ENCODE peak calls at places on chromosomes 13 and 19, in eight cellular contexts. K is fibroblast of lung, S is esophagus squamous epithelium, W is ovary, Q is lung, H is foreskin fibroblast, M is endothelial cell of umbilical vein, N is HL-60. L is an unnamed sample.

GRCh38 chr19:7699422-7700127 is 2.4 kb downstream of the FCER2 start:
- DNase-seq in K (no peak), S (no peak), W (no peak), Q (no peak), H (peak; percentile 57), M (no peak), N (no peak), L (peak; percentile 85)

GRCh38 chr19:33048806-33049676 is 15.6 kb downstream of the RHPN2 start:
- DNase-seq in K (no peak), S (no peak), W (no peak), Q (no peak), H (no peak), M (no peak), N (no peak), L (no peak)

GRCh38 chr13:50065712-50066111 is 50.5 kb downstream of the KCNRG start:
- DNase-seq in K (no peak), S (no peak), W (no peak), Q (no peak), H (no peak), M (no peak), N (no peak), L (no peak)

GRCh38 chr13:26653842-26654241 is 96.4 kb downstream of the WASF3 start:
- DNase-seq in K (no peak), S (no peak), W (no peak), Q (no peak), H (no peak), M (no peak), N (no peak), L (no peak)

GRCh38 chr19:29620931-29621351 is 14.9 kb downstream of the POP4 start:
- DNase-seq in K (no peak), S (no peak), W (no peak), Q (no peak), H (no peak), M (no peak), N (no peak), L (no peak)

GRCh38 chr19:38759590-38760003 is 13.7 kb downstream of the LGALS7 start:
- DNase-seq in K (no peak), S (no peak), W (no peak), Q (peak; percentile 74), H (no peak), M (no peak), N (no peak), L (no peak)

GRCh38 chr19:42628411-42629135 is 33.8 kb upstream of the CEACAM8 start:
- DNase-seq in K (no peak), S (no peak), W (no peak), Q (no peak), H (peak; percentile 31), M (no peak), N (no peak), L (no peak)

GRCh38 chr13:59754411-59754810 is 409.3 kb downstream of the DIAPH3 start:
- DNase-seq in K (no peak), S (no peak), W (no peak), Q (no peak), H (no peak), M (no peak), N (no peak), L (no peak)

GRCh38 chr13:113861433-113862030 is 2.3 kb downstream of the GAS6 start:
- DNase-seq in K (no peak), S (no peak), W (peak; percentile 68), Q (no peak), H (peak; percentile 83), M (no peak), N (no peak), L (no peak)

GRCh38 chr13:29474991-29475390 is 120.5 kb downstream of the SLC7A1 start:
- DNase-seq in K (peak; percentile 84), S (no peak), W (no peak), Q (no peak), H (peak; percentile 64), M (no peak), N (no peak), L (no peak)

GRCh38 chr19:49387936-49388372 is at the start of gene KASH5:
- DNase-seq in K (peak; percentile 52), S (peak; percentile 27), W (peak; percentile 77), Q (peak; percentile 87), H (peak; percentile 40), M (peak; percentile 67), N (no peak), L (no peak)

GRCh38 chr19:4694211-4694987 is 24.3 kb upstream of the MYDGF start:
- DNase-seq in K (peak; percentile 98), S (peak; percentile 26), W (no peak), Q (no peak), H (peak; percentile 82), M (peak; percentile 78), N (no peak), L (no peak)

GRCh38 chr19:4693471-4694121 is 23.5 kb upstream of the MYDGF start:
- DNase-seq in K (no peak), S (no peak), W (no peak), Q (no peak), H (no peak), M (no peak), N (no peak), L (no peak)

GRCh38 chr19:4692275-4693077 is 22.3 kb upstream of the MYDGF start:
- DNase-seq in K (no peak), S (no peak), W (no peak), Q (no peak), H (no peak), M (no peak), N (no peak), L (no peak)

GRCh38 chr19:4691383-4691782 is 21.2 kb upstream of the MYDGF start:
- DNase-seq in K (no peak), S (no peak), W (no peak), Q (no peak), H (no peak), M (no peak), N (no peak), L (no peak)

GRCh38 chr19:4693078-4693350 is 22.9 kb upstream of the MYDGF start:
- DNase-seq in K (no peak), S (no peak), W (no peak), Q (no peak), H (no peak), M (no peak), N (no peak), L (no peak)
- H3K4me3 ChIP-seq in K (no peak overlapping the region), S (no peak overlapping the region), W (no peak overlapping the region), Q (no peak overlapping the region), H (no peak overlapping the region), M (no peak overlapping the region), N (no peak overlapping the region), L (no peak overlapping the region)

DNA sequence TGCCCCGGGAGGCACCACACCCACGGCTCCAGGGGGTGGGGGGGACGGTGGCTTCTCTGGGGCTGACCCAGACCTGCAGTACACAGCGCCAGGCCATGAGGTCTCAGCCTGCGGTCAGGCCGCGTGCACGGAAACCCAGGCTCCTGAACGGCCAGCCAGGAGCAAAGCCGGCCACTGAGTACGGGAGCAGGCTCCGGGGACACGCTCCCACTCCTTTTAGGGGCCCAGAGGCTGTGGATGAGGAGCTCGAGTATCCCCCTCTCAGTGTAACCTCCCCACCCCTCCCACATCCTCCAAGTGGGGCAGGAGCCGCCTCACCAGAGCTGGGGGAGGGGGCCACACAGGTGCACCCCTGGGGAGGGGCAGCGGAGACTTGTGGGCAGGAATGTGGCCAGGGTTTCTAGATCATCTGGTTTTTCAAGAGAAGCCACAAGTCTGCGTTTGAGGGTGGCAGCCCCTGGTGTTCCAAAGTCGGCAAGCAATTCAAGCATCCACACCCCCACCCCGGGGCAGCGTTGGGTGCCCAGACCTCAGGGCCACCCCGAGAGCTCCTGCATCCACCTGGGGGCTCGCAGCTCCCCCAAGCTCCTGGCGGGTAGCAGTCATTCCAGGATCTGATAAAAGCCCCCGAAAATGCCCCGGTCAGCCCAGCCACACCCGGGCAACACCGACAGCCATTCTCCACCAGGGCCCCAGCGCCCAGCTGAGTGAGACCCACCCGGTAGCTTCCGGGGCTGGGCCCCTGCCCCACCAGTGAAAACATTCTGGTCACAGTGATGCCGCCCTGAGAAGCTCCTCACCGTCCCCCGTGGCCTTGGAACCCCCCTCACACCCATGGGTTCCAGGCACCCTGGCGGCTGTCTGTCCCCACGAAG is 6.1 kb downstream of the SBNO2 start:
- DNase-seq in K (no peak), S (no peak), W (peak; percentile 51), Q (no peak), H (no peak), M (no peak), N (no peak), L (no peak)
- TF ChIP-seq CTCF in K (no peak), S (no peak), W (no peak), Q (no peak), H (no peak), M (no peak), N (no peak), L (no peak)

GRCh38 chr19:56671613-56671994 is at the start of gene ZNF835:
- DNase-seq in K (peak; percentile 70), S (peak; percentile 28), W (peak; percentile 97), Q (peak; percentile 92), H (peak; percentile 66), M (no peak), N (peak; percentile 90), L (no peak)
- H3K4me3 ChIP-seq in K (peak within 1 kb of the TSS; percentile 20), S (peak within 1 kb of the TSS; percentile 82), W (peak within 1 kb of the TSS; percentile 64), Q (peak within 1 kb of the TSS; percentile 85), H (no peak within 1 kb of the TSS), M (no peak within 1 kb of the TSS), N (peak within 1 kb of the TSS; percentile 1), L (no peak within 1 kb of the TSS)

GRCh38 chr19:3968556-3969434 is 2.1 kb downstream of the DAPK3 start:
- DNase-seq in K (peak; percentile 100), S (no peak), W (peak; percentile 88), Q (peak; percentile 87), H (peak; percentile 99), M (peak; percentile 100), N (no peak), L (no peak)
- TF ChIP-seq CTCF in K (no peak), S (no peak), W (no peak), Q (no peak), H (no peak), M (no peak), N (no peak), L (no peak)

GRCh38 chr19:5578094-5578846 is 10.5 kb upstream of the TINCR start:
- DNase-seq in K (peak; percentile 40), S (no peak), W (peak; percentile 82), Q (peak; percentile 63), H (peak; percentile 86), M (peak; percentile 38), N (peak; percentile 58), L (no peak)
- H3K4me3 ChIP-seq in K (peak overlapping the region; percentile 27), S (peak overlapping the region; percentile 50), W (no peak overlapping the region), Q (no peak overlapping the region), H (no peak overlapping the region), M (no peak overlapping the region), N (no peak overlapping the region), L (no peak overlapping the region)

L was measured in GM12864.